ENCODE peak calls at places on chromosomes 16 and 17, in ten cellular contexts. C is neuronal stem cell; Y is stimulated activated CD8-positive, alpha-beta memory T cell treated with anti-CD3 and anti-CD28 coated beads, Interleukin-4, amount 100 ng/mL, for 1 hour; E is omental fat pad; T is stimulated activated CD4-positive, alpha-beta T cell treated with anti-CD3 and anti-CD28 coated beads, TNF-alpha, amount 100 ng/mL, for 48 hours; J is activated effector memory CD4-positive, alpha-beta T cell treated with anti-CD3 and anti-CD28 coated beads, Interleukin-2, amount 50 U/mL, for 16 hours; I is central memory CD4-positive, alpha-beta T cell; K is AG08396; Z is AG20443; P is EL. D is an unnamed sample.

GRCh38 chr17:28745052-28745776 is 1.4 kb downstream of the TRAF4 start:
- DNase-seq in T (no peak), J (peak), I (no peak), Y (no peak), Z (peak), C (peak), E (no peak), P (peak), K (peak), D (peak)

GRCh38 chr16:1457489-1458245 is 13.3 kb upstream of the CCDC154 start:
- DNase-seq in Y (no peak), P (no peak), C (no peak), Z (no peak), E (no peak), I (no peak), T (no peak), K (no peak), J (no peak), D (no peak)

GRCh38 chr16:11082108-11082859 is 137.9 kb downstream of the CLEC16A start:
- DNase-seq in K (no peak), P (no peak), J (no peak), T (no peak), E (no peak), C (no peak), Y (no peak), I (no peak), Z (no peak), D (no peak)

GRCh38 chr17:29291163-29291752 is 2.7 kb downstream of the NUFIP2 start:
- DNase-seq in Y (no peak), P (peak), C (peak), K (peak), J (no peak), E (no peak), Z (peak), T (no peak), I (peak), D (peak)

GRCh38 chr17:76235883-76236282 is 4.4 kb downstream of the RNF157 start:
- DNase-seq in K (no peak), P (no peak), E (no peak), J (no peak), Z (no peak), I (no peak), Y (no peak), T (no peak), C (no peak), D (no peak)

GRCh38 chr16:83728518-83728917 is 79.3 kb upstream of the HSBP1 start:
- DNase-seq in T (no peak), C (no peak), Y (no peak), I (no peak), J (no peak), K (no peak), E (no peak), Z (no peak), P (no peak), D (no peak)

GRCh38 chr17:27471321-27472269 is 15.3 kb downstream of the KSR1 start:
- DNase-seq in Y (peak), E (no peak), J (peak), Z (no peak), T (peak), K (no peak), I (peak), C (no peak), P (peak), D (no peak)

GRCh38 chr16:28110479-28110878 is 47.0 kb upstream of the GSG1L start:
- DNase-seq in Z (no peak), C (no peak), Y (no peak), E (no peak), I (no peak), P (no peak), K (no peak), J (no peak), T (no peak), D (no peak)

D was measured in NCI-H1105 treated with DMSO at 0.1 percent for 48 hours.